ENCODE peak calls at places on chromosomes 2 and 18, in nine cellular contexts. Y, S, K, A, J, M, U, O and H are unnamed samples.

GRCh38 chr2:28080911-28081310 is 190.4 kb downstream of the BABAM2 start:
- DNase-seq in S (peak; percentile 36), K (no peak), A (no peak), Y (no peak), U (peak; percentile 39), M (peak; percentile 36), O (no peak), J (no peak), H (no peak)

GRCh38 chr18:9260388-9261380 is 73.9 kb upstream of the TWSG1 start:
- DNase-seq in A (no peak), J (no peak), S (no peak), Y (no peak), O (no peak), M (no peak), K (no peak), U (no peak), H (no peak)

GRCh38 chr2:26238301-26238958 is 6.0 kb downstream of the HADHA start:
- DNase-seq in Y (no peak), K (no peak), S (no peak), O (no peak), U (no peak), J (no peak), M (no peak), A (no peak), H (no peak)

GRCh38 chr2:170713280-170714155 is 1.6 kb upstream of the SP5 start:
- DNase-seq in M (no peak), A (no peak), K (no peak), Y (peak; percentile 34), S (no peak), U (peak; percentile 11), J (no peak), O (peak; percentile 7), H (no peak)

GRCh38 chr2:239154971-239155805 is 245.6 kb downstream of the HDAC4 start:
- DNase-seq in M (no peak), J (peak; percentile 59), S (no peak), K (peak; percentile 36), U (no peak), O (no peak), Y (no peak), A (peak; percentile 48), H (peak; percentile 5)

GRCh38 chr18:12028040-12028628 is 46.8 kb downstream of the IMPA2 start:
- DNase-seq in M (no peak), Y (no peak), J (no peak), S (no peak), O (no peak), K (peak; percentile 27), U (no peak), A (peak; percentile 51), H (no peak)

GRCh38 chr2:191899442-191899841 is 52.6 kb upstream of the CAVIN2 start:
- DNase-seq in J (no peak), S (peak; percentile 90), U (no peak), A (no peak), O (no peak), M (peak; percentile 27), Y (no peak), K (no peak), H (no peak)

GRCh38 chr2:129281761-129282160 is 697.7 kb upstream of the RAB6C start:
- DNase-seq in O (no peak), S (no peak), K (no peak), M (no peak), A (peak; percentile 82), Y (no peak), J (no peak), U (no peak), H (no peak)

GRCh38 chr2:12579018-12579417 is 137.7 kb upstream of the TRIB2 start:
- DNase-seq in K (no peak), O (no peak), J (no peak), A (no peak), Y (no peak), U (no peak), M (no peak), S (peak; percentile 7), H (no peak)

GRCh38 chr2:71226391-71226964 is 425 bp downstream of the PAIP2B start:
- DNase-seq in U (peak; percentile 70), A (peak; percentile 58), O (peak; percentile 21), S (no peak), Y (peak; percentile 47), M (no peak), K (peak; percentile 69), J (no peak), H (no peak)

GRCh38 chr18:54843302-54843701 is 15.0 kb downstream of the RAB27B start:
- DNase-seq in Y (no peak), M (no peak), O (no peak), K (no peak), S (no peak), J (no peak), A (no peak), U (no peak), H (no peak)

GRCh38 chr2:101912545-101912944 is 79.2 kb upstream of the IL1R2 start:
- DNase-seq in O (no peak), J (no peak), Y (no peak), K (no peak), M (no peak), A (no peak), U (no peak), S (no peak), H (no peak)

GRCh38 chr2:32865399-32866068 is 81.2 kb upstream of the LTBP1 start:
- DNase-seq in J (no peak), O (no peak), K (no peak), U (no peak), Y (no peak), S (peak; percentile 94), A (no peak), M (no peak), H (no peak)

GRCh38 chr18:50162486-50163304 is 32.3 kb downstream of the MYO5B start:
- DNase-seq in A (no peak), S (peak; percentile 21), M (no peak), U (no peak), J (no peak), K (no peak), O (no peak), Y (no peak), H (no peak)

GRCh38 chr18:50158866-50159653 is 35.9 kb downstream of the MYO5B start:
- DNase-seq in M (no peak), J (no peak), O (no peak), Y (no peak), K (no peak), S (no peak), U (peak; percentile 33), A (no peak), H (no peak)

GRCh38 chr18:50161806-50162205 is 33.1 kb downstream of the MYO5B start:
- DNase-seq in U (peak; percentile 26), Y (no peak), M (no peak), O (no peak), J (no peak), K (no peak), S (peak; percentile 25), A (no peak), H (no peak)

GRCh38 chr18:50163505-50163904 is 31.4 kb downstream of the MYO5B start:
- DNase-seq in J (no peak), O (no peak), M (no peak), U (no peak), K (no peak), A (no peak), Y (no peak), S (no peak), H (no peak)

DNA sequence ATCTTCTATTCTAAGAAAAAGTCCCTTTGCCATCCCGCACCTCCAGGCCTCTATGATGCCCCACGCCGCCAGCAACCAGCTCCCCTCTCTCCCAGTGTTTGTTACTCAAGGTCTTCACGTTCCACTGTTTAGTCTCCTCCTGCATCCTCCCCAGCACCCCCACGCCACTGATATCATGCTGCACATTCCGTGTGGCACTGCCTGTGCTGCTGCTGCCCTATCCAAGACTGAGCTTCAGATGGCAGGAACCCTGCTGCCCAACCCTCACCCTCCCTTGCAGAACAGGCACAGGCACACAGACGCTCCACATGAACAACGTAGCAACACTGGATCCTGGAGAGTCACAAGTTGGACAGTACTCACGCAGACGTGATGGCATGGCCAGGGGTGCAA is 35.3 kb downstream of the MYO5B start:
- DNase-seq in U (no peak), J (no peak), S (no peak), M (no peak), Y (no peak), A (no peak), O (no peak), K (no peak), H (no peak)
- TF ChIP-seq CTCF in U (no peak), J (no peak), S (no peak), M (no peak), Y (no peak), A (no peak), O (no peak), K (no peak), H (no peak)

GRCh38 chr2:227325824-227326195 is 759 bp downstream of the MFF start:
- DNase-seq in A (peak; percentile 65), J (no peak), Y (peak; percentile 28), U (peak; percentile 53), K (peak; percentile 62), S (peak; percentile 33), O (no peak), M (peak; percentile 6), H (no peak)
- TF ChIP-seq CTCF in A (no peak), J (no peak), Y (no peak), U (no peak), K (no peak), S (no peak), O (no peak), M (peak; percentile 4), H (no peak)

DNA sequence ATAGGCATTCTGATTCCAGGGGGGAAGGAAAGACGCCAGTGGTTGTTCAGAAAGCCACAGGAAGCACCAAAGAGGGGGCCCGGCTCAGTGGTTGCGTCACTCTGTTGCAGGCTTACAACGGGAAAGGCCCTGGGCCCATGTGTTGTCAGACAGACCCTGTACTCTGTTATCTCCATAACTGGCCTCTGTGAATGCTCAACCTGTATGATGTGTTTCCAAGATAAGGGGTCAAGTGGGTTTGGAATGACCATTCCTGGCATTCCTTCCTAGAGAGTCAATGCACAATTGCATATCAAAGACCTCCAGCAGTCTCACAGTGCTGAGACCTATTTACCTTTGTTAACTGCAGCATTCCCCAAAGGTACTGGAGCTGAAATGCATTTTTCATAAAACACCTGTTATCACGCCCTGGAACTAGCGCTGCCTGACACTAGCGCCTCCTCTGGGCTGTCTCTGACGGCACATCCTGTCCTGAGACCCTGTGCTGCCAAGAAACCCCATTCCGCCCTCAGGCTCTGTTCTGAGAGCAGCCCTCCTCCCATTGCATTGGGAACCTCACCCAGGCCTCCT is 13.2 kb upstream of the LRRFIP1 start:
- DNase-seq in A (peak; percentile 53), S (peak; percentile 63), U (no peak), K (no peak), J (no peak), Y (peak; percentile 82), O (no peak), M (no peak), H (no peak)
- TF ChIP-seq CTCF in A (no peak), S (peak; percentile 12), U (no peak), K (no peak), J (no peak), Y (peak; percentile 36), O (no peak), M (no peak), H (no peak)

DNA sequence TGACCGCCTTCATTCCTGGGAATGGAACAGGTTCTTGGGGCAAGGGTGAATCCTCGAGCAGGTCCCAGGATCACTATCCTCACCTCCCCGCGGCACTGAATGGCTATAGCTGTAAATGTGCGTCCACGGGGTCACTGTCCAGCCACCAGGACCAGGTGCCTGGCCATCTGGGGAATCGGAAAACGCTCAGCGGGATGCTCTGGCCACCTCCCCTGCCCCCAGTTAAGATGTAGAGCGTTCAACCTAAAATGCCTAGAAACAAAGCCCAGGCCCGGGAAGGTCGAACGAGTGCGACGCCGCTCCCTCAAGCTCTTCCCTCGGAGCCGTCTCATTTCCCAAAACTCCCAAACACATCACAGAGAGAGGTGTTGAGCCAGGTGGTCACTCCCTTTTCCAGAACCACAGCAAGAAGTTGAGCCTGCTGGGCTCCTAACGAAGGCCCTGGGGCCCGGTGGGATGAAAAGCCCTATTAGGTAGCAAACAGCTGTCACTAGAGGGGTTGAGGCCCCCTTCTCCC is 795 bp upstream of the CAPN10 start:
- DNase-seq in O (no peak), Y (no peak), A (no peak), M (no peak), J (no peak), U (no peak), S (no peak), K (no peak), H (no peak)
- TF ChIP-seq CTCF in O (no peak), Y (no peak), A (no peak), M (no peak), J (no peak), U (no peak), S (no peak), K (no peak), H (no peak)